ENCODE peak calls at places on chromosomes 1 and 21, in four cellular contexts. Y, U, D and S are unnamed samples.

GRCh38 chr1:220880726-220881506 is 1.7 kb downstream of the HLX start:
- DNase-seq in Y (no peak), U (no peak), D (no peak), S (peak)

GRCh38 chr21:42696026-42696380 is 42.6 kb downstream of the PDE9A start:
- DNase-seq in Y (no peak), U (no peak), D (no peak), S (no peak)

GRCh38 chr1:219039018-219039740 is 134.5 kb upstream of the LYPLAL1 start:
- DNase-seq in Y (no peak), U (no peak), D (no peak), S (no peak)

GRCh38 chr21:35128526-35128925 is 79.4 kb upstream of the RUNX1 start:
- DNase-seq in Y (no peak), U (no peak), D (no peak), S (no peak)

GRCh38 chr1:171310661-171311087 is 3.3 kb upstream of the FMO4 start:
- DNase-seq in Y (no peak), U (no peak), D (no peak), S (no peak)

GRCh38 chr21:45588086-45588825 is 46.0 kb upstream of the SLC19A1 start:
- DNase-seq in Y (no peak), U (no peak), D (no peak), S (no peak)

GRCh38 chr1:235878082-235878781 is 11.5 kb upstream of the LYST start:
- DNase-seq in Y (no peak), U (no peak), D (no peak), S (no peak)

GRCh38 chr1:21781971-21782867 is 730 bp downstream of the USP48 start:
- DNase-seq in Y (no peak), U (peak), D (peak), S (peak)

GRCh38 chr1:67888208-67888607 is 54.9 kb upstream of the GNG12 start:
- DNase-seq in Y (no peak), U (no peak), D (no peak), S (no peak)

GRCh38 chr1:183609313-183609712 is 19.1 kb upstream of the NCF2 start:
- DNase-seq in Y (peak), U (peak), D (peak), S (no peak)

GRCh38 chr1:67338642-67339041 is 31.0 kb downstream of the IL12RB2 start:
- DNase-seq in Y (no peak), U (no peak), D (no peak), S (no peak)

GRCh38 chr1:228392111-228392936 is 14.3 kb downstream of the TRIM11 start:
- DNase-seq in Y (no peak), U (no peak), D (no peak), S (no peak)

GRCh38 chr1:8598060-8598724 is 219.2 kb downstream of the RERE start:
- DNase-seq in Y (peak), U (peak), D (no peak), S (peak)

GRCh38 chr1:34408011-34408410 is 231.3 kb downstream of the C1orf94 start:
- DNase-seq in Y (no peak), U (no peak), D (no peak), S (no peak)

GRCh38 chr1:223403184-223403815 is 10.1 kb downstream of the CCDC185 start:
- DNase-seq in Y (no peak), U (no peak), D (no peak), S (no peak)

GRCh38 chr1:224640587-224640986 is 24.5 kb downstream of the CNIH3 start:
- DNase-seq in Y (no peak), U (no peak), D (no peak), S (no peak)

GRCh38 chr1:44464361-44464760 is 59.3 kb downstream of the RNF220 start:
- DNase-seq in Y (no peak), U (no peak), D (no peak), S (no peak)

GRCh38 chr1:3548156-3548893 is 63.0 kb downstream of the MEGF6 start:
- DNase-seq in Y (no peak), U (no peak), D (no peak), S (no peak)

GRCh38 chr1:110673805-110674336 is 869 bp downstream of the KCNA3 start:
- DNase-seq in Y (no peak), U (no peak), D (no peak), S (no peak)

GRCh38 chr1:961132-961652 is 808 bp downstream of the KLHL17 start:
- DNase-seq in Y (no peak), U (no peak), D (no peak), S (no peak)

GRCh38 chr1:35058990-35059389 is 20.2 kb upstream of the ZMYM1 start:
- DNase-seq in Y (no peak), U (no peak), D (no peak), S (no peak)

GRCh38 chr1:170599033-170599432 is 64.9 kb upstream of the PRRX1 start:
- DNase-seq in Y (no peak), U (no peak), D (no peak), S (no peak)

GRCh38 chr1:109991400-109991925 is 6.9 kb downstream of the AHCYL1 start:
- DNase-seq in Y (no peak), U (no peak), D (no peak), S (no peak)

GRCh38 chr1:41954533-41954944 is 35.8 kb upstream of the HIVEP3 start:
- DNase-seq in Y (peak), U (no peak), D (no peak), S (peak)

GRCh38 chr1:72623299-72623708 is 341.0 kb upstream of the NEGR1 start:
- DNase-seq in Y (no peak), U (peak), D (no peak), S (peak)

GRCh38 chr1:207698822-207699483 is 52.9 kb upstream of the CD46 start:
- DNase-seq in Y (peak), U (peak), D (no peak), S (peak)

GRCh38 chr1:89632213-89633102 is 462 bp upstream of the LRRC8C start:
- DNase-seq in Y (peak), U (peak), D (peak), S (peak)

GRCh38 chr1:15737324-15738319 is 1.6 kb downstream of the SLC25A34 start:
- DNase-seq in Y (no peak), U (no peak), D (no peak), S (no peak)

GRCh38 chr1:151058682-151059341 is 610 bp downstream of the CDC42SE1 start:
- DNase-seq in Y (no peak), U (no peak), D (peak), S (no peak)

GRCh38 chr1:27562483-27563406 is 41.2 kb downstream of the AHDC1 start:
- DNase-seq in Y (no peak), U (no peak), D (no peak), S (no peak)

GRCh38 chr21:32306021-32306780 is 7.5 kb downstream of the MRAP start:
- DNase-seq in Y (no peak), U (peak), D (peak), S (no peak)

GRCh38 chr1:224106568-224107281 is 7.2 kb upstream of the FBXO28 start:
- DNase-seq in Y (peak), U (no peak), D (no peak), S (peak)

GRCh38 chr1:30537279-30537678 is 186.1 kb downstream of the MATN1 start:
- DNase-seq in Y (no peak), U (no peak), D (no peak), S (no peak)

GRCh38 chr21:44784810-44785209 is 16.8 kb downstream of the UBE2G2 start:
- DNase-seq in Y (no peak), U (no peak), D (no peak), S (no peak)

GRCh38 chr21:8990326-8991087 is 1530.9 kb upstream of the TPTE start:
- DNase-seq in Y (no peak), U (no peak), D (no peak), S (no peak)

GRCh38 chr1:41492341-41492848 is 7.9 kb upstream of the EDN2 start:
- DNase-seq in Y (no peak), U (no peak), D (no peak), S (no peak)

GRCh38 chr21:16572032-16572431 is 842.2 kb downstream of the USP25 start:
- DNase-seq in Y (peak), U (no peak), D (no peak), S (no peak)

GRCh38 chr1:58441699-58442098 is 104.8 kb downstream of the OMA1 start:
- DNase-seq in Y (no peak), U (no peak), D (no peak), S (no peak)